ENCODE peak calls at places on chromosomes 13 and 19, in eight cellular contexts. K is A549, X is GM13977, M is endodermal cell, V is uterus, Z is Calu3, A is coronary artery, D is brain microvascular endothelial cell. O is an unnamed sample.

GRCh38 chr13:32136061-32136460 is 104.5 kb downstream of the FRY start:
- DNase-seq in K (no peak), X (no peak), M (no peak), V (no peak), Z (no peak), A (no peak), D (no peak), O (no peak)

GRCh38 chr13:40220299-40220935 is 446.0 kb downstream of the FOXO1 start:
- DNase-seq in K (no peak), X (no peak), M (peak; percentile 20), V (peak; percentile 55), Z (no peak), A (no peak), D (peak; percentile 59), O (no peak)

GRCh38 chr19:52034051-52034728 is 6.0 kb upstream of the ZNF614 start:
- DNase-seq in K (no peak), X (no peak), M (no peak), V (no peak), Z (no peak), A (no peak), D (no peak), O (no peak)

GRCh38 chr13:38607136-38607535 is 79.7 kb upstream of the FREM2 start:
- DNase-seq in K (no peak), X (no peak), M (no peak), V (no peak), Z (no peak), A (no peak), D (no peak), O (no peak)

GRCh38 chr19:17522988-17523872 is 11.8 kb downstream of the PGLS start:
- DNase-seq in K (no peak), X (peak; percentile 89), M (peak; percentile 37), V (no peak), Z (no peak), A (no peak), D (no peak), O (peak; percentile 89)

GRCh38 chr19:18290250-18291018 is 9.0 kb upstream of the JUND start:
- DNase-seq in K (no peak), X (peak; percentile 88), M (peak; percentile 54), V (peak; percentile 50), Z (no peak), A (no peak), D (peak; percentile 37), O (peak; percentile 84)

GRCh38 chr13:78540424-78540823 is 62.9 kb downstream of the POU4F1 start:
- DNase-seq in K (no peak), X (no peak), M (no peak), V (no peak), Z (no peak), A (no peak), D (no peak), O (no peak)

GRCh38 chr19:12773571-12773970 is 1.8 kb downstream of the HOOK2 start:
- DNase-seq in K (no peak), X (no peak), M (no peak), V (no peak), Z (no peak), A (no peak), D (no peak), O (no peak)

GRCh38 chr19:57872450-57872849 is 16.4 kb downstream of the ZNF814 start:
- DNase-seq in K (no peak), X (no peak), M (no peak), V (no peak), Z (no peak), A (no peak), D (no peak), O (no peak)

GRCh38 chr19:33080761-33081681 is at the start of gene GPATCH1:
- DNase-seq in K (peak; percentile 99), X (peak; percentile 90), M (peak; percentile 98), V (peak; percentile 87), Z (peak; percentile 95), A (peak; percentile 89), D (peak; percentile 80), O (peak; percentile 95)

GRCh38 chr19:18842166-18842565 is 10.4 kb downstream of the UPF1 start:
- DNase-seq in K (no peak), X (no peak), M (no peak), V (no peak), Z (no peak), A (no peak), D (no peak), O (no peak)

GRCh38 chr19:941292-942132 is 15.7 kb downstream of the ARID3A start:
- DNase-seq in K (no peak), X (no peak), M (no peak), V (no peak), Z (no peak), A (no peak), D (no peak), O (no peak)

GRCh38 chr13:73341748-73342147 is 282.9 kb downstream of the KLF5 start:
- DNase-seq in K (no peak), X (no peak), M (peak; percentile 62), V (no peak), Z (no peak), A (no peak), D (peak; percentile 11), O (no peak)

GRCh38 chr19:54518844-54519243 is 16.2 kb downstream of the LAIR2 start:
- DNase-seq in K (no peak), X (peak; percentile 60), M (no peak), V (peak; percentile 20), Z (peak; percentile 9), A (no peak), D (no peak), O (peak; percentile 59)

GRCh38 chr13:30847697-30848307 is 58.3 kb upstream of the MEDAG start:
- DNase-seq in K (no peak), X (no peak), M (no peak), V (peak; percentile 69), Z (no peak), A (peak; percentile 84), D (peak; percentile 99), O (no peak)

GRCh38 chr13:110305949-110306339 is 1.0 kb downstream of the COL4A1 start:
- DNase-seq in K (no peak), X (no peak), M (peak; percentile 36), V (no peak), Z (no peak), A (peak; percentile 72), D (no peak), O (no peak)

GRCh38 chr13:21913010-21913409 is 242.1 kb downstream of the FGF9 start:
- DNase-seq in K (no peak), X (no peak), M (peak; percentile 85), V (no peak), Z (no peak), A (no peak), D (no peak), O (peak; percentile 54)

GRCh38 chr19:6478815-6479214 is 2.8 kb downstream of the DENND1C start:
- DNase-seq in K (no peak), X (no peak), M (no peak), V (no peak), Z (no peak), A (no peak), D (no peak), O (no peak)

GRCh38 chr13:104571161-104571889 is 1505.1 kb upstream of the SLC10A2 start:
- DNase-seq in K (peak; percentile 5), X (no peak), M (peak; percentile 91), V (peak; percentile 44), Z (peak; percentile 60), A (no peak), D (peak; percentile 99), O (peak; percentile 7)

GRCh38 chr19:54451331-54451871 is 2.4 kb downstream of the LENG8 start:
- DNase-seq in K (no peak), X (no peak), M (peak; percentile 36), V (no peak), Z (no peak), A (peak; percentile 68), D (peak; percentile 27), O (no peak)

GRCh38 chr13:102367836-102368235 is 34.0 kb downstream of the FGF14 start:
- DNase-seq in K (no peak), X (no peak), M (no peak), V (no peak), Z (no peak), A (no peak), D (no peak), O (no peak)

GRCh38 chr13:80989770-80990169 is 648.8 kb upstream of the SPRY2 start:
- DNase-seq in K (no peak), X (no peak), M (no peak), V (no peak), Z (no peak), A (no peak), D (no peak), O (no peak)

DNA sequence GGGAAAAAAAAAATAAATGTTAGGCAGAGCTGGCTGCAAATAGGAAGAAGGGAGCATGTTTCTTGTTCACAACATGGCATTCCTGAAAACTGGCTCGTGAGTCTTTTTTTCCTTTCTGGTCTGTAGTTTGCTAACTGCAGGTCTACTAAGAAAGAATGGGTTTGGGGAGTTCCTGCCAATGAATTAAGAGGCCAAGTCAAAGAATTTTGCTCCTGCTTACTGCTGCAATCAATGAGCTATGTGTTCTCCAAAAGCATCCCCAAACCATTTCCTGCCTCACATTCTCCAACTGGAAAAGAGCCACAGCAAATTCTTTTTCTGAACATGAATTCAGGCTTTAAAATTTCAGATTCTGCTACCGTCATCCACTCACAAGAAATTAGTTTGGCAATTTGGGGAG is 88.6 kb downstream of the DCT start:
- DNase-seq in K (no peak), X (no peak), M (no peak), V (no peak), Z (no peak), A (no peak), D (no peak), O (no peak)
- TF ChIP-seq CTCF in K (no peak), X (no peak), M (no peak), V (no peak), Z (no peak), A (no peak), D (no peak), O (no peak)

DNA sequence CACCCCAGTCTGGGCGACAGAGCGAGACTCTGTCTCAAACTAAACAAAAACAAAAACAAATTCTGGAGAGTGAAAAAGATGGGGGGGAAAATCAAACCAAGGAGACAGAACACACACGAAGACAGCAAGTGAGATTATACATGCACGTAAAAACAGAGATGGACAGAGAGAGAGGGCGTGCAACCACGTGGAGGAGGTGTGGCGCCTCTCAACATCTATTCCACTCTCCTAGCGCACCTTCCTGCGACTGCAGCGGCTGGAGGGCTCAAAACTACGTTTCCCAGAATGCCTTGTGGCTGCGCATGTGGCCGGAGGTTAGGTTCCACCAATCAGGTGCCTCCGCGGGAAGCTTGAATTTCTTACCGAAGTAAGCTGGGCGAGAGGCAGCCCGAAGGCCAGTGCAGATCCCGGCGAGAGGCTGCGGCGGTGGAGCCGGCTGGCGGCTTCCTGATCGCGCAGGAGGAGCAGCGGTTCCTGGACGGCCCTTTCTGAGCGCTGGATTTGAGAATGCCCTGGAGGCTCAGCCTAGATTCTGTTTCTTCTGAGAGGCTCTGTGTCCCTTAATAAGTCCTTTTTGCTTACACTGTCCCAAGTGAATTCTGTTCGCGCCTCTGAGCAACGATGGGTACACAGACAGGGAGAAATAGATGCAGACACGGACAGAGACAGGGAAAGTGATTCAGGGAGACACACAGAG is 13.1 kb upstream of the NANOS2 start:
- DNase-seq in K (peak; percentile 100), X (peak; percentile 97), M (peak; percentile 98), V (peak; percentile 93), Z (peak; percentile 94), A (peak; percentile 80), D (peak; percentile 84), O (peak; percentile 98)
- TF ChIP-seq CTCF in K (peak; percentile 17), X (no peak), M (peak; percentile 32), V (peak; percentile 35), Z (no peak), A (no peak), D (no peak), O (no peak)

GRCh38 chr13:95641291-95641811 is 3.2 kb downstream of the DZIP1 start:
- DNase-seq in K (no peak), X (no peak), M (peak; percentile 74), V (peak; percentile 27), Z (no peak), A (no peak), D (no peak), O (no peak)
- TF ChIP-seq CTCF in K (no peak), X (no peak), M (peak; percentile 23), V (no peak), Z (no peak), A (no peak), D (no peak), O (no peak)

GRCh38 chr13:71674776-71675352 is 192.1 kb downstream of the DACH1 start:
- DNase-seq in K (no peak), X (no peak), M (no peak), V (no peak), Z (no peak), A (no peak), D (no peak), O (no peak)
- TF ChIP-seq CTCF in K (no peak), X (peak; percentile 6), M (peak; percentile 59), V (no peak), Z (no peak), A (no peak), D (peak; percentile 29), O (no peak)